ENCODE peak calls at places on chromosomes 5 and 9, in eight cellular contexts. Z is HAP-1, V is mammary epithelial cell, L is foreskin fibroblast, I is H7, S is kidney epithelial cell, C is fibroblast of mammary gland, O is SJCRH30. D is an unnamed sample.
A peak's percentile ranks its signal among the peaks of the same experiment; 100 is the strongest.

GRCh38 chr5:160508780-160509361 is 87.2 kb downstream of the PTTG1 start:
- DNase-seq in Z (peak; percentile 75), V (peak; percentile 71), L (peak; percentile 74), I (peak; percentile 65), S (no peak), C (peak; percentile 82), O (peak; percentile 49), D (peak; percentile 56)

GRCh38 chr9:16899611-16900010 is 29.1 kb upstream of the BNC2 start:
- DNase-seq in Z (no peak), V (no peak), L (no peak), I (no peak), S (no peak), C (no peak), O (no peak), D (no peak)

GRCh38 chr9:36985061-36985768 is 48.9 kb downstream of the PAX5 start:
- DNase-seq in Z (no peak), V (no peak), L (no peak), I (peak; percentile 57), S (no peak), C (no peak), O (no peak), D (no peak)

GRCh38 chr5:82594097-82594496 is 315.9 kb upstream of the RPS23 start:
- DNase-seq in Z (no peak), V (peak; percentile 52), L (no peak), I (no peak), S (no peak), C (no peak), O (no peak), D (no peak)

GRCh38 chr5:173884402-173885053 is 3.6 kb upstream of the CPEB4 start:
- DNase-seq in Z (no peak), V (peak; percentile 39), L (no peak), I (no peak), S (no peak), C (no peak), O (no peak), D (no peak)

GRCh38 chr5:41510176-41510831 is at the start of gene PLCXD3:
- DNase-seq in Z (peak; percentile 67), V (no peak), L (no peak), I (peak; percentile 61), S (no peak), C (no peak), O (no peak), D (peak; percentile 39)

GRCh38 chr9:77194423-77194822 is 17.1 kb downstream of the VPS13A start:
- DNase-seq in Z (no peak), V (no peak), L (no peak), I (no peak), S (no peak), C (peak; percentile 53), O (no peak), D (no peak)

GRCh38 chr5:176833286-176833685 is 22.9 kb downstream of the UNC5A start:
- DNase-seq in Z (no peak), V (no peak), L (no peak), I (no peak), S (no peak), C (no peak), O (no peak), D (no peak)

GRCh38 chr5:140546851-140547507 is 483 bp upstream of the EIF4EBP3 start:
- DNase-seq in Z (no peak), V (no peak), L (no peak), I (no peak), S (no peak), C (peak; percentile 24), O (no peak), D (no peak)

GRCh38 chr5:150057052-150057451 is 29.3 kb downstream of the CSF1R start:
- DNase-seq in Z (no peak), V (no peak), L (no peak), I (peak; percentile 47), S (no peak), C (no peak), O (no peak), D (no peak)

GRCh38 chr5:88214655-88215054 is 54.0 kb downstream of the TMEM161B start:
- DNase-seq in Z (no peak), V (no peak), L (no peak), I (no peak), S (no peak), C (no peak), O (no peak), D (no peak)

GRCh38 chr9:124502711-124503702 is 4.2 kb downstream of the NR5A1 start:
- DNase-seq in Z (no peak), V (no peak), L (no peak), I (peak; percentile 86), S (no peak), C (no peak), O (no peak), D (no peak)

GRCh38 chr9:113998529-113999255 is 79.4 kb downstream of the AMBP start:
- DNase-seq in Z (peak; percentile 33), V (no peak), L (no peak), I (peak; percentile 81), S (no peak), C (peak; percentile 25), O (peak; percentile 36), D (peak; percentile 39)

GRCh38 chr9:127336086-127336485 is 60.9 kb upstream of the SLC2A8 start:
- DNase-seq in Z (no peak), V (no peak), L (peak; percentile 69), I (no peak), S (no peak), C (peak; percentile 76), O (no peak), D (no peak)

GRCh38 chr9:122219856-122220672 is 8.7 kb downstream of the LHX6 start:
- DNase-seq in Z (no peak), V (no peak), L (no peak), I (peak; percentile 61), S (no peak), C (peak; percentile 22), O (no peak), D (peak; percentile 33)
- H3K4me3 ChIP-seq in Z (no peak overlapping the region), V (no peak overlapping the region), L (no peak overlapping the region), I (peak overlapping the region; percentile 35), S (no peak overlapping the region), C (no peak overlapping the region), O (no peak overlapping the region), D (peak overlapping the region; percentile 32)

GRCh38 chr9:15244001-15244441 is 63.0 kb downstream of the TTC39B start:
- DNase-seq in Z (no peak), V (no peak), L (peak; percentile 29), I (no peak), S (no peak), C (peak; percentile 20), O (no peak), D (no peak)
- H3K4me3 ChIP-seq in Z (no peak overlapping the region), V (no peak overlapping the region), L (no peak overlapping the region), I (no peak overlapping the region), S (no peak overlapping the region), C (no peak overlapping the region), O (no peak overlapping the region), D (no peak overlapping the region)

DNA sequence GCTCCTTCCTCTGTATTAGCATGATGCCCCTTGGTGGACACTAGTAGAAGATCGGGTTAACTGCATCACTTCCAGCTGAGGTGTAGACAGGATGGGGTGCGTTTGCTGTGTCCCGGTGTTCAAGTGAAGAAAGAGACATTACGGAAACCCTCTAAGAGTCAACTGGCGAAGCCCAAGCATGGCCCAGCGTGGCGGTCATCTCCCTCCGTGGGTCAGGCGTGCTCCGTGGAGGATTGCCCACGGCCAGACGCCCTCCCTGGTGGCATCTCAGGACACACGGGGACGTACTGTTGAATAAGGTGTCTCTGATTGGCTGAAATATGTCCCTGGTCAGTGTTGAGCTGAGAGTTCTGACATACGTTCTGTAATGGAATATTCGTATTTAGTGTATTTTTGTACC is 119.5 kb upstream of the CACNA1B start:
- DNase-seq in Z (no peak), V (no peak), L (no peak), I (no peak), S (no peak), C (no peak), O (no peak), D (no peak)
- H3K4me3 ChIP-seq in Z (no peak overlapping the region), V (no peak overlapping the region), L (no peak overlapping the region), I (no peak overlapping the region), S (no peak overlapping the region), C (no peak overlapping the region), O (no peak overlapping the region), D (no peak overlapping the region)

GRCh38 chr9:134390947-134391318 is 64.7 kb downstream of the RXRA start:
- DNase-seq in Z (no peak), V (no peak), L (no peak), I (no peak), S (no peak), C (no peak), O (no peak), D (no peak)
- H3K4me3 ChIP-seq in Z (no peak overlapping the region), V (no peak overlapping the region), L (no peak overlapping the region), I (no peak overlapping the region), S (no peak overlapping the region), C (no peak overlapping the region), O (no peak overlapping the region), D (no peak overlapping the region)

DNA sequence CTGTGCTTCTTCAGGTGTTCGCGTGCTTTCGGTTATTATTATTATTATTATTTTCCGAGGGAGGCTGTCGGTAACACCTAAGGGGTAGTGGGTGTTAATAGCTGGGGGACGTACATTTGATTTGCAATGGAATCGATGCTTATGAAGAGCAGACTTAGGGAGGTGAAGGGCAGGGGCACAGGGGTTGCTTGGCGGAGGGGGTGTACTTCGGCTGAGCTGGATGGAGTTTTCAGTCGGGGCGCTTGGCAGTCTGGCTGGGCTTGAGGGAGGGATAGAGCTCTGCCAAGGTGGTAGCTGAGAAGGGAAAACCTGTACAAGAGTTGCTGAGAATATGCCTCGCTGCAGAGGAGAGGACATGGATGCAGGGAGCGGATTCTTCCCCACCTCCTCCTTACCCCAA is 611 bp upstream of the PTPRD start:
- DNase-seq in Z (no peak), V (no peak), L (no peak), I (peak; percentile 27), S (no peak), C (no peak), O (no peak), D (no peak)
- H3K4me3 ChIP-seq in Z (peak overlapping the region; percentile 31), V (peak overlapping the region; percentile 56), L (no peak overlapping the region), I (peak overlapping the region; percentile 54), S (peak overlapping the region; percentile 27), C (peak overlapping the region; percentile 6), O (no peak overlapping the region), D (peak overlapping the region; percentile 78)

GRCh38 chr9:90983394-90983793 is 181.8 kb downstream of the SYK start:
- DNase-seq in Z (no peak), V (no peak), L (no peak), I (no peak), S (no peak), C (no peak), O (no peak), D (no peak)

GRCh38 chr9:90979614-90980013 is 178.0 kb downstream of the SYK start:
- DNase-seq in Z (no peak), V (no peak), L (no peak), I (no peak), S (no peak), C (no peak), O (no peak), D (no peak)

GRCh38 chr9:90981726-90982125 is 180.1 kb downstream of the SYK start:
- DNase-seq in Z (no peak), V (no peak), L (no peak), I (no peak), S (no peak), C (no peak), O (no peak), D (no peak)

GRCh38 chr9:90975666-90976538 is 174.3 kb downstream of the SYK start:
- DNase-seq in Z (no peak), V (no peak), L (no peak), I (no peak), S (no peak), C (no peak), O (no peak), D (no peak)

DNA sequence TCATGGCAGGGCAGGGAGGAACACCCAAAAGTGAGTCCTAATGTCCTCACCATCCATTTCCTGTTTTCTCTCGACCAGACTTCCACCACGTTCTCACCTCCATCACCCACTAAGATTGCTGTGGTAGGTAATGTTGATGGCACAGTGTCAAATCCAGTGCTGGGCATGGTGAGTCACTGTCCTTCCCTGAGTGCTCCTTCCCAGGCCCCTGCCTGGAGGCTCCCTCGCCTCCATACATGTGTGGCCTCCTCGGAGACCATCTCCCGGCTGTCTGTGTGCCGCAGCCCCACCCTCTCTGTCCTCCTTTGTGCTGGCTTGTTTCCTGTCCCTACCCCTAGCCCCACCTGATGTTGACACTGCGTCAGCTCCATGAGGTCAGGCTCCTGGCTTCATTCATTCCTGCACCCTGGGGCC is 177.5 kb downstream of the SYK start:
- DNase-seq in Z (no peak), V (peak; percentile 90), L (no peak), I (no peak), S (no peak), C (no peak), O (no peak), D (no peak)
- H3K4me3 ChIP-seq in Z (no peak overlapping the region), V (no peak overlapping the region), L (no peak overlapping the region), I (no peak overlapping the region), S (no peak overlapping the region), C (no peak overlapping the region), O (no peak overlapping the region), D (no peak overlapping the region)

D was measured in WERI-Rb-1.